ENCODE peak calls at places on chromosomes 1 and 21, in five cellular contexts. T is heart left ventricle, V is kidney, C is breast epithelium, J is fibroblast of pulmonary artery. S is an unnamed sample.
A peak's percentile ranks its signal among the peaks of the same experiment; 100 is the strongest.

GRCh38 chr1:228734881-228735801 is at the start of gene RHOU:
- DNase-seq in T (peak; percentile 79), C (peak; percentile 69), V (peak; percentile 92), J (peak; percentile 72), S (peak; percentile 27)

GRCh38 chr1:85274969-85275453 is 1.4 kb downstream of the BCL10 start:
- DNase-seq in T (no peak), C (no peak), V (no peak), J (peak; percentile 78), S (peak; percentile 79)

GRCh38 chr1:36408479-36408878 is 10.8 kb upstream of the LSM10 start:
- DNase-seq in V (no peak), J (peak; percentile 50), T (no peak), C (peak; percentile 57), S (peak; percentile 10)

GRCh38 chr21:19792004-19792403 is 1206.2 kb upstream of the NCAM2 start:
- DNase-seq in C (no peak), T (no peak), J (no peak), V (no peak), S (no peak)

GRCh38 chr1:12204140-12204539 is 25.7 kb upstream of the VPS13D start:
- DNase-seq in V (no peak), T (no peak), J (no peak), C (no peak), S (no peak)

GRCh38 chr1:112704908-112705627 is 1.9 kb downstream of the RHOC start:
- DNase-seq in J (peak; percentile 96), C (peak; percentile 93), V (peak; percentile 96), T (peak; percentile 95), S (peak; percentile 97)

GRCh38 chr21:41427556-41427955 is 1.5 kb downstream of the MX1 start:
- DNase-seq in C (no peak), V (no peak), T (no peak), J (no peak), S (no peak)

GRCh38 chr1:3314561-3315271 is 139.7 kb upstream of the ARHGEF16 start:
- DNase-seq in J (peak; percentile 66), C (no peak), T (peak; percentile 21), V (no peak), S (peak; percentile 58)

GRCh38 chr1:184650177-184650866 is 104.3 kb downstream of the EDEM3 start:
- DNase-seq in T (no peak), J (no peak), C (no peak), V (no peak), S (no peak)

GRCh38 chr21:14687277-14687642 is 141.1 kb upstream of the SAMSN1 start:
- DNase-seq in C (no peak), V (no peak), J (no peak), T (no peak), S (peak; percentile 36)

GRCh38 chr1:113769599-113769970 is 10.3 kb upstream of the PHTF1 start:
- DNase-seq in C (no peak), V (no peak), J (no peak), T (no peak), S (no peak)
- H3K4me3 ChIP-seq in C (no peak overlapping the region), V (no peak overlapping the region), J (no peak overlapping the region), T (no peak overlapping the region), S (no peak overlapping the region)

GRCh38 chr1:93450331-93450730 is 2.4 kb downstream of the FNBP1L start:
- DNase-seq in C (no peak), J (no peak), V (no peak), T (no peak), S (no peak)
- H3K4me3 ChIP-seq in C (no peak overlapping the region), J (peak overlapping the region; percentile 88), V (no peak overlapping the region), T (no peak overlapping the region), S (no peak overlapping the region)

GRCh38 chr1:225152061-225152460 is 222.6 kb downstream of the DNAH14 start:
- DNase-seq in V (no peak), J (no peak), C (no peak), T (no peak), S (no peak)

GRCh38 chr1:225158291-225158690 is 228.8 kb downstream of the DNAH14 start:
- DNase-seq in V (no peak), J (no peak), T (no peak), C (no peak), S (no peak)

GRCh38 chr1:225156254-225156653 is 226.8 kb downstream of the DNAH14 start:
- DNase-seq in T (no peak), J (peak; percentile 78), V (no peak), C (no peak), S (peak; percentile 72)

DNA sequence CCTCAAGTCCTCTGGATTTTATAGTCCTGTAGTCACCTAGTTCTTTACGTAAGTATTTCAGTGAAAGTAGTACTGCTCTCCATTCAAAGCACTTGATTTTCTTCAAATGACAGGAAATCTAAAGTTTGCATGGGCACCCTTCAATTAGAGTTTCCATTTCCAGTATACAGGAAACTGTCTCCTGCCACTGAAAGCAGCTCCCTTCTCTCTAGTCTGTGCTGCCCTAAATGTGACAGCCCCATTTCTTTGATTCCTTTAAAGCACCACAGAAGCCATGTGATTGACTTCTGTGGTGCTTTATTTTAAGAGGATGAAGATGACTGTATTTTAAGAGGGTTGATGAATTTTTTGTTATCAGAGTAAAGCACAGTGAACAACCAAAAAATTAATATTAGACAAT is 226.1 kb downstream of the DNAH14 start:
- DNase-seq in C (no peak), J (no peak), V (no peak), T (no peak), S (no peak)
- H3K4me3 ChIP-seq in C (no peak overlapping the region), J (no peak overlapping the region), V (no peak overlapping the region), T (no peak overlapping the region), S (no peak overlapping the region)

GRCh38 chr1:212286437-212287131 is 1.4 kb downstream of the PPP2R5A start:
- DNase-seq in J (peak; percentile 16), T (no peak), C (no peak), V (no peak), S (peak; percentile 35)

GRCh38 chr1:212288614-212289013 is 3.4 kb downstream of the PPP2R5A start:
- DNase-seq in T (no peak), V (no peak), C (no peak), J (peak; percentile 43), S (peak; percentile 71)

GRCh38 chr1:212285685-212286436 is 651 bp downstream of the PPP2R5A start:
- DNase-seq in C (peak; percentile 52), V (peak; percentile 91), J (peak; percentile 45), T (peak; percentile 60), S (peak; percentile 55)

GRCh38 chr1:212289262-212290077 is 4.3 kb downstream of the PPP2R5A start:
- DNase-seq in V (no peak), C (no peak), T (no peak), J (no peak), S (no peak)

GRCh38 chr1:212287261-212287895 is 2.2 kb downstream of the PPP2R5A start:
- DNase-seq in T (no peak), C (no peak), V (no peak), J (no peak), S (no peak)
- H3K4me3 ChIP-seq in T (peak overlapping the region; percentile 95), C (peak overlapping the region; percentile 74), V (peak overlapping the region; percentile 95), J (peak overlapping the region; percentile 86), S (peak overlapping the region; percentile 78)